ENCODE peak calls at places on chromosomes 3 and 15, in nine cellular contexts. One of them, this sample, is unnamed. For H3K36me3, the result is how much of the 10 kb centered on the place peaks cover.

GRCh38 chr3:24018784-24019570 is 73.9 kb downstream of the NR1D2 start:
- DNase-seq in upper lobe of left lung: no peak
- DNase-seq in transverse colon: no peak
- DNase-seq in GM12878: no peak
- DNase-seq in K562: no peak
- DNase-seq in SK-N-SH: no peak
- DNase-seq in HepG2: no peak
- DNase-seq in stomach: no peak
- DNase-seq in H1: no peak
- DNase-seq in this sample: no peak

GRCh38 chr15:55106155-55106554 is 90.6 kb downstream of the RSL24D1 start:
- DNase-seq in upper lobe of left lung: no peak
- DNase-seq in transverse colon: no peak
- DNase-seq in GM12878: no peak
- DNase-seq in K562: no peak
- DNase-seq in SK-N-SH: no peak
- DNase-seq in HepG2: no peak
- DNase-seq in stomach: no peak
- DNase-seq in H1: no peak
- DNase-seq in this sample: no peak

GRCh38 chr15:40909662-40910625 is 15.7 kb downstream of the VPS18 start:
- DNase-seq in upper lobe of left lung: peak
- DNase-seq in transverse colon: no peak
- DNase-seq in GM12878: no peak
- DNase-seq in K562: no peak
- DNase-seq in SK-N-SH: peak
- DNase-seq in HepG2: peak
- DNase-seq in stomach: no peak
- DNase-seq in H1: no peak
- DNase-seq in this sample: no peak

GRCh38 chr3:107416138-107416537 is 38.9 kb downstream of the CCDC54 start:
- DNase-seq in upper lobe of left lung: peak
- DNase-seq in transverse colon: no peak
- DNase-seq in GM12878: no peak
- DNase-seq in K562: no peak
- DNase-seq in SK-N-SH: no peak
- DNase-seq in HepG2: no peak
- DNase-seq in stomach: no peak
- DNase-seq in H1: no peak
- DNase-seq in this sample: no peak

GRCh38 chr15:94229591-94230365 is 1.6 kb upstream of the MCTP2 start:
- DNase-seq in upper lobe of left lung: no peak
- DNase-seq in transverse colon: no peak
- DNase-seq in GM12878: peak
- DNase-seq in K562: no peak
- DNase-seq in SK-N-SH: no peak
- DNase-seq in HepG2: no peak
- DNase-seq in stomach: no peak
- DNase-seq in H1: no peak
- DNase-seq in this sample: no peak

GRCh38 chr3:66140106-66140505 is 80.7 kb upstream of the SLC25A26 start:
- DNase-seq in upper lobe of left lung: no peak
- DNase-seq in transverse colon: no peak
- DNase-seq in GM12878: no peak
- DNase-seq in K562: no peak
- DNase-seq in SK-N-SH: no peak
- DNase-seq in HepG2: no peak
- DNase-seq in stomach: no peak
- DNase-seq in H1: no peak
- DNase-seq in this sample: no peak

GRCh38 chr15:45157974-45158373 is 28.2 kb downstream of the DUOX1 start:
- DNase-seq in upper lobe of left lung: no peak
- DNase-seq in transverse colon: no peak
- DNase-seq in GM12878: no peak
- DNase-seq in K562: no peak
- DNase-seq in SK-N-SH: no peak
- DNase-seq in HepG2: no peak
- DNase-seq in stomach: no peak
- DNase-seq in H1: no peak
- DNase-seq in this sample: no peak

GRCh38 chr3:127857270-127857801 is 35.0 kb upstream of the MGLL start:
- DNase-seq in upper lobe of left lung: no peak
- DNase-seq in transverse colon: no peak
- DNase-seq in GM12878: no peak
- DNase-seq in K562: no peak
- DNase-seq in SK-N-SH: peak
- DNase-seq in HepG2: no peak
- DNase-seq in stomach: no peak
- DNase-seq in H1: no peak
- DNase-seq in this sample: no peak

DNA sequence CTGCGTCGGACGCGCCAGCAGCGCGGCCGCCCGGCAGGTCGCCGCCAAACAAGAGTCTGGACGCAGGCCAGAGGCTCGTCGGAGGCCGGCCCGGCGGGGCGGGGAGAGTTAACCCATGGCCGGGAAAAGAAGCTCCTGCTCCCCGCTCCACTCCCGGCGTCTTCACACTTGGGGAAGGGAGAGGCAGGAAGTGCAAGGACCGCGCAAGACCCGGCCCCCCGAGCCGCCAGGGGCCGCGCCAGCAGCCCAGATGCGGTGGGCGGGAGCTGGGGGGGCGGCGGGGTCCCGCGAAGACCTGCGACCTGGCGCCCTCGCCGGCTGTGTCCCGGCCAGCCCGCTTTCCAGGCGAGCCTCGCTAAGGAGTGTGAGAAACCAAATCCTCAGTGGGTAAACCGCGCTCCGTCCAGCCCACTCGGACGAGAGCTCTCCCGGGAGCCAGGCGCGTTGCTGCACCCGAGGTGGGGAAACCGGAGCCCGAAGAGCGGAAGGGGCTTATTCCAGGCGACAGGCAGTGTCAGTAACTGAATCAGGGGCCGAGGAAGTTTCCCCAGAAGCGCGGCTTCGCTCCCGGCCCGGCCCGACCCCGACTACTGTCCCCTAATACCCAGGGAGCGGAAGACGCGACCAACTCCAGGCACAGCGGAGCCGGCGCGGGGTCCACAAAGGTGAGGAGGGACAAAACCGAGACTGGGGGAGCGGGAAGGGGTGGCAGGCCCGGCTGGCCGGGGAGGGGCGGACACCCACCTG is 714 bp downstream of the ADAMTS7 start:
- DNase-seq in upper lobe of left lung: no peak
- DNase-seq in transverse colon: peak
- DNase-seq in GM12878: no peak
- DNase-seq in K562: peak
- DNase-seq in SK-N-SH: peak
- DNase-seq in HepG2: no peak
- DNase-seq in stomach: peak
- DNase-seq in H1: no peak
- DNase-seq in this sample: peak
- TF ChIP-seq POLR2AphosphoS5 in upper lobe of left lung: no peak
- TF ChIP-seq POLR2AphosphoS5 in transverse colon: no peak
- TF ChIP-seq POLR2AphosphoS5 in GM12878: no peak
- TF ChIP-seq POLR2AphosphoS5 in K562: no peak
- TF ChIP-seq POLR2AphosphoS5 in SK-N-SH: no peak
- TF ChIP-seq POLR2AphosphoS5 in HepG2: no peak
- TF ChIP-seq POLR2AphosphoS5 in stomach: no peak
- TF ChIP-seq POLR2AphosphoS5 in H1: no peak
- TF ChIP-seq POLR2AphosphoS5 in this sample: no peak

GRCh38 chr15:43547539-43547938 is 30.1 kb downstream of the MAP1A start:
- DNase-seq in upper lobe of left lung: no peak
- DNase-seq in transverse colon: no peak
- DNase-seq in GM12878: no peak
- DNase-seq in K562: no peak
- DNase-seq in SK-N-SH: no peak
- DNase-seq in HepG2: no peak
- DNase-seq in stomach: no peak
- DNase-seq in H1: no peak
- DNase-seq in this sample: no peak

GRCh38 chr15:43544266-43544665 is 26.9 kb downstream of the MAP1A start:
- DNase-seq in upper lobe of left lung: no peak
- DNase-seq in transverse colon: no peak
- DNase-seq in GM12878: no peak
- DNase-seq in K562: no peak
- DNase-seq in SK-N-SH: no peak
- DNase-seq in HepG2: no peak
- DNase-seq in stomach: no peak
- DNase-seq in H1: no peak
- DNase-seq in this sample: no peak

GRCh38 chr15:43545426-43545825 is 28.0 kb downstream of the MAP1A start:
- DNase-seq in upper lobe of left lung: no peak
- DNase-seq in transverse colon: no peak
- DNase-seq in GM12878: no peak
- DNase-seq in K562: no peak
- DNase-seq in SK-N-SH: no peak
- DNase-seq in HepG2: no peak
- DNase-seq in stomach: no peak
- DNase-seq in H1: no peak
- DNase-seq in this sample: no peak

GRCh38 chr15:43538091-43538490 is 20.7 kb downstream of the MAP1A start:
- DNase-seq in upper lobe of left lung: no peak
- DNase-seq in transverse colon: no peak
- DNase-seq in GM12878: no peak
- DNase-seq in K562: no peak
- DNase-seq in SK-N-SH: no peak
- DNase-seq in HepG2: no peak
- DNase-seq in stomach: no peak
- DNase-seq in H1: no peak
- DNase-seq in this sample: no peak

GRCh38 chr15:43541785-43542184 is 24.4 kb downstream of the MAP1A start:
- DNase-seq in upper lobe of left lung: no peak
- DNase-seq in transverse colon: no peak
- DNase-seq in GM12878: no peak
- DNase-seq in K562: no peak
- DNase-seq in SK-N-SH: no peak
- DNase-seq in HepG2: no peak
- DNase-seq in stomach: no peak
- DNase-seq in H1: no peak
- DNase-seq in this sample: no peak
- H3K36me3 ChIP-seq in upper lobe of left lung: under half
- H3K36me3 ChIP-seq in transverse colon: under half
- H3K36me3 ChIP-seq in GM12878: under half
- H3K36me3 ChIP-seq in K562: under half
- H3K36me3 ChIP-seq in SK-N-SH: under half
- H3K36me3 ChIP-seq in HepG2: under half
- H3K36me3 ChIP-seq in stomach: under half
- H3K36me3 ChIP-seq in H1: under half
- H3K36me3 ChIP-seq in this sample: under half

GRCh38 chr15:74967670-74968069 is 11.1 kb upstream of the RPP25 start:
- DNase-seq in upper lobe of left lung: no peak
- DNase-seq in transverse colon: no peak
- DNase-seq in GM12878: no peak
- DNase-seq in K562: no peak
- DNase-seq in SK-N-SH: no peak
- DNase-seq in HepG2: no peak
- DNase-seq in stomach: no peak
- DNase-seq in H1: no peak
- DNase-seq in this sample: no peak
- TF ChIP-seq EP300 in upper lobe of left lung: no peak
- TF ChIP-seq EP300 in transverse colon: no peak
- TF ChIP-seq EP300 in GM12878: no peak
- TF ChIP-seq EP300 in K562: no peak
- TF ChIP-seq EP300 in SK-N-SH: no peak
- TF ChIP-seq EP300 in HepG2: no peak
- TF ChIP-seq EP300 in stomach: no peak
- TF ChIP-seq EP300 in H1: no peak
- TF ChIP-seq EP300 in this sample: no peak

DNA sequence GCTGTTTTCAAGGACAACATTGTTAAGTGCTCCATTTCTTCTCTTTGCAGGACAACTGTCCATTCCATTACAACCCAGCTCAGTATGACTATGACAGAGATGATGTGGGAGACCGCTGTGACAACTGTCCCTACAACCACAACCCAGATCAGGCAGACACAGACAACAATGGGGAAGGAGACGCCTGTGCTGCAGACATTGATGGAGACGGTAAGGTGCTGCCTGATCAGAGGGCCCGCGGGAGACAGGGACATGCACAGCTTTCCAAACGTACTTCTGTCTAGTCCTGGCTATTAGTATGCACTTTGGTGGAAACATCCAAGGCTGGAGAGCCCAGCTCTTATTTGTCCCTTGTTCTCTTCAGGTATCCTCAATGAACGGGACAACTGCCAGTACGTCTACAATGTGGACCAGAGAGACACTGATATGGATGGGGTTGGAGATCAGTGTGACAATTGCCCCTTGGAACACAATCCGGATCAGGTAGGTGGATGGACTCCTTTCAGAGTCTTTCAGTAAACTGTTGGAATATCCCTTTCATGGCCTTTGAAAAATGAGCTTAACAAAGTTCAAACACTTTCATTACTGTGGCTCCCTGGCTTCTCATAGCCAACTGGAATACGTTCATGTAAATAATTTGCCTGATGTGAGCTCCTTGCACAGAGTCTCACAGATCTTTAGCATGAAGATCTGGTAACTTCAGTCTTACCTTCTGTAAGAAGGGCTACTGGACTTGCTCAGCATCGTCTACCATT is 10.4 kb downstream of the THBS1 start:
- DNase-seq in upper lobe of left lung: no peak
- DNase-seq in transverse colon: peak
- DNase-seq in GM12878: no peak
- DNase-seq in K562: no peak
- DNase-seq in SK-N-SH: no peak
- DNase-seq in HepG2: no peak
- DNase-seq in stomach: no peak
- DNase-seq in H1: no peak
- DNase-seq in this sample: no peak
- TF ChIP-seq POLR2AphosphoS5 in upper lobe of left lung: peak
- TF ChIP-seq POLR2AphosphoS5 in transverse colon: peak
- TF ChIP-seq POLR2AphosphoS5 in GM12878: no peak
- TF ChIP-seq POLR2AphosphoS5 in K562: no peak
- TF ChIP-seq POLR2AphosphoS5 in SK-N-SH: peak
- TF ChIP-seq POLR2AphosphoS5 in HepG2: no peak
- TF ChIP-seq POLR2AphosphoS5 in stomach: peak
- TF ChIP-seq POLR2AphosphoS5 in H1: peak
- TF ChIP-seq POLR2AphosphoS5 in this sample: no peak

GRCh38 chr3:48711727-48712126 is 5.3 kb downstream of the IP6K2 start:
- DNase-seq in upper lobe of left lung: no peak
- DNase-seq in transverse colon: no peak
- DNase-seq in GM12878: no peak
- DNase-seq in K562: no peak
- DNase-seq in SK-N-SH: no peak
- DNase-seq in HepG2: no peak
- DNase-seq in stomach: no peak
- DNase-seq in H1: no peak
- DNase-seq in this sample: no peak
- H3K36me3 ChIP-seq in upper lobe of left lung: under half
- H3K36me3 ChIP-seq in transverse colon: under half
- H3K36me3 ChIP-seq in GM12878: under half
- H3K36me3 ChIP-seq in K562: half or more
- H3K36me3 ChIP-seq in SK-N-SH: half or more
- H3K36me3 ChIP-seq in HepG2: under half
- H3K36me3 ChIP-seq in stomach: under half
- H3K36me3 ChIP-seq in H1: half or more
- H3K36me3 ChIP-seq in this sample: under half